ENCODE peak calls at places on chromosomes 1 and 21, in four cellular contexts. Z is fibroblast of lung; L is PC-9; Q is CD4-positive, alpha-beta T cell. H is an unnamed sample.
A peak's percentile ranks its signal among the peaks of the same experiment; 100 is the strongest.

GRCh38 chr1:61042679-61043009 is 39.7 kb upstream of the NFIA start:
- DNase-seq in L (no peak), Z (no peak), Q (no peak), H (no peak)

GRCh38 chr1:175887981-175888428 is 144.6 kb upstream of the TNR start:
- DNase-seq in Z (peak; percentile 17), Q (no peak), L (no peak), H (no peak)

GRCh38 chr1:226702957-226703831 is 35.9 kb downstream of the ITPKB start:
- DNase-seq in L (no peak), Z (peak; percentile 84), Q (peak; percentile 70), H (no peak)

GRCh38 chr1:1364266-1364665 is 5.9 kb upstream of the MXRA8 start:
- DNase-seq in Q (no peak), Z (no peak), L (peak; percentile 88), H (no peak)

GRCh38 chr1:172682812-172683211 is 23.9 kb downstream of the FASLG start:
- DNase-seq in Z (peak; percentile 23), L (no peak), Q (no peak), H (no peak)

GRCh38 chr1:226126824-226127591 is 59.5 kb downstream of the ACBD3 start:
- DNase-seq in L (peak; percentile 49), Z (no peak), Q (no peak), H (no peak)

GRCh38 chr1:69846267-69846666 is 278.5 kb downstream of the LRRC7 start:
- DNase-seq in Z (no peak), Q (no peak), L (no peak), H (no peak)

GRCh38 chr1:160741597-160742348 is 2.7 kb downstream of the SLAMF7 start:
- DNase-seq in L (no peak), Q (no peak), Z (no peak), H (no peak)

GRCh38 chr1:7454052-7454815 is 316.9 kb upstream of the VAMP3 start:
- DNase-seq in Z (peak; percentile 19), Q (no peak), L (no peak), H (no peak)

GRCh38 chr1:226046240-226046639 is 16.3 kb upstream of the H3-3A start:
- DNase-seq in Q (no peak), L (no peak), Z (peak; percentile 90), H (no peak)

GRCh38 chr1:41850029-41850428 is 68.7 kb downstream of the HIVEP3 start:
- DNase-seq in Z (no peak), L (no peak), Q (no peak), H (no peak)

GRCh38 chr1:230711245-230711644 is 2.7 kb downstream of the AGT start:
- DNase-seq in L (no peak), Q (no peak), Z (peak; percentile 33), H (no peak)

GRCh38 chr1:157450106-157450505 is 102.2 kb downstream of the FCRL5 start:
- DNase-seq in L (no peak), Z (no peak), Q (no peak), H (no peak)

GRCh38 chr1:213666922-213667321 is 320.9 kb upstream of the PROX1 start:
- DNase-seq in Z (no peak), L (no peak), Q (no peak), H (no peak)

GRCh38 chr1:213670692-213671023 is 317.1 kb upstream of the PROX1 start:
- DNase-seq in L (no peak), Z (no peak), Q (no peak), H (no peak)

GRCh38 chr1:213669964-213670691 is 317.6 kb upstream of the PROX1 start:
- DNase-seq in Z (no peak), L (no peak), Q (peak; percentile 21), H (no peak)

GRCh38 chr1:213669512-213669911 is 318.3 kb upstream of the PROX1 start:
- DNase-seq in Q (no peak), L (no peak), Z (no peak), H (no peak)

GRCh38 chr1:213666113-213666512 is 321.7 kb upstream of the PROX1 start:
- DNase-seq in Z (no peak), Q (no peak), L (no peak), H (no peak)
- TF ChIP-seq CTCF in Z (no peak), Q (no peak), L (no peak), H (no peak)

DNA sequence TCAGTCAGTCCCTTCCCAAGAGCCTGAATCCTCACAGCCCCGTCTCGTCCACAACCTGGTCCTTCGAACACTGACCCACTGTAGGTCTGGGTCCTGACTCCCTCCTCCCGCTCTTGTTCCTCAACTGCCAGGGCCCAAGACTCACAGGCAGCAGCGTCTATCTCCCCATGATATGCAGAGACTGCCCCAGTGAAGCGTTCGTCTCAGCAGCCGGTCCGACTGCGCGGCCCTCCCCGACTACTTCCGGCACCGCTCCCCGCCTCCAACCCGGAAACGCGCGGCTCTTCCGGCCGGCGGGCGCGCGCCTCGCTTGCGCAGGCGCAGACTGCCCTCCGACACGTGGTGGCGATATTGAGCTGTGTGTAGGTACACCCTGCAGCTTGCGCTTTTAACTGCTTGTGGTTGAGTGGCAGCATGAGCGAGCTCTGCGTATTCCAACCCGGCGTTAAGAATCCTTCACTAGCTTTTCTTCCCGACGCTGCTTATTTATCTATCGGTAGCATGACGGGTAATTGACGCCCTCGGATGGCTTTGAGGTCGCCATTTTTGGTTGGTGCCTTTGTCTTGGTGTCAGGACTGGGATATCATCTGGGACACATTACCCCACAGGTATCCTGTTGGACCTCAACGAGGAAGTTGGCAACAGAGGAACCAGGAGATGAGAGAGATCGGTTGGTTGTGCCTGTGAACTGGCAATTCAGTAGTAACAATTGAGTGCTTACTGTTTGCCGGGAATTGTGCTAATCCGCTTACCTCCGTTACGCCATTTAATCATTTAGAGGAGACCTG is at the start of gene TAF12:
- DNase-seq in Q (peak; percentile 94), Z (peak; percentile 93), L (peak; percentile 81), H (peak; percentile 85)
- TF ChIP-seq CTCF in Q (peak; percentile 63), Z (peak; percentile 16), L (no peak), H (peak; percentile 36)

GRCh38 chr1:119582801-119583200 is 65.3 kb downstream of the ZNF697 start:
- DNase-seq in Z (peak; percentile 48), Q (no peak), L (peak; percentile 49), H (no peak)
- TF ChIP-seq CTCF in Z (peak; percentile 69), Q (no peak), L (peak; percentile 80), H (peak; percentile 72)

GRCh38 chr1:88239205-88239604 is 444.9 kb upstream of the PKN2 start:
- DNase-seq in L (no peak), Z (no peak), Q (no peak), H (no peak)
- TF ChIP-seq CTCF in L (no peak), Z (no peak), Q (no peak), H (no peak)

GRCh38 chr21:37712204-37712934 is 203.9 kb downstream of the KCNJ6 start:
- DNase-seq in Z (peak; percentile 55), L (no peak), Q (no peak), H (no peak)

DNA sequence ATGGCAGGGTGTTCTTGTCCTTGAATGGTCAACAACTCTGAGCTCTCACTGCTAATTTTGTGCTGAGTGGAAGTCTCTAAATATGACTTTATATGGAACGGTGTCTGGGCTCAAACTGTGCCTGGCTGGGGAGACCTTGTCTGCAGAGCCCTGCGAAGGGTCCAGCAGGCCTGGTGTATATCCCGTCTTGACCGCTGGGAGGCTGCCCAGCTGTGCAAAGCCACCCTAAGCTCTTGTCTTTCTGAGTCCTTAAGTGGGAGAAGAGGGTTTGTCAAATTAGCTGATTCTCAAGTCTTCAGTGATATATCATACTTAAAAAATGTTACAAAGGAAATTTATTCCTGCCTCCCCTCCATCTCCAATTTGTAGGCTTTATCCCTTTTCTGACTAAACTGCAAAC is 198.7 kb downstream of the KCNJ6 start:
- DNase-seq in L (no peak), Z (no peak), Q (no peak), H (no peak)
- TF ChIP-seq CTCF in L (peak; percentile 19), Z (no peak), Q (no peak), H (no peak)

GRCh38 chr1:209784276-209785169 is at the start of gene C1orf74:
- DNase-seq in L (peak; percentile 94), Z (peak; percentile 96), Q (peak; percentile 99), H (peak; percentile 82)
- TF ChIP-seq CTCF in L (no peak), Z (no peak), Q (no peak), H (no peak)